ENCODE peak calls at places on chromosome 6, in five cellular contexts. I, T, M, E and A are unnamed samples.

GRCh38 chr6:151876122-151876521 is 68.6 kb downstream of the ESR1 start:
- DNase-seq in I (no peak), T (no peak), E (no peak), M (no peak), A (no peak)

GRCh38 chr6:170208651-170209353 is 82.1 kb downstream of the DLL1 start:
- DNase-seq in I (no peak), M (no peak), T (no peak), E (no peak), A (no peak)

GRCh38 chr6:147103641-147104040 is 100.6 kb upstream of the STXBP5 start:
- DNase-seq in E (peak; percentile 29), T (no peak), I (no peak), M (no peak), A (no peak)

GRCh38 chr6:20534906-20535305 is 649 bp downstream of the CDKAL1 start:
- DNase-seq in I (no peak), T (peak; percentile 24), E (no peak), M (no peak), A (no peak)

GRCh38 chr6:2244261-2245102 is 923 bp downstream of the GMDS start:
- DNase-seq in T (peak; percentile 18), I (no peak), E (peak; percentile 9), M (no peak), A (no peak)

GRCh38 chr6:47681201-47681990 is 17.0 kb upstream of the ADGRF4 start:
- DNase-seq in M (no peak), E (no peak), T (no peak), I (no peak), A (no peak)

GRCh38 chr6:137870744-137871247 is 3.7 kb downstream of the TNFAIP3 start:
- DNase-seq in E (no peak), M (no peak), T (peak; percentile 72), I (peak; percentile 41), A (no peak)

GRCh38 chr6:4788953-4789584 is 12.9 kb downstream of the CDYL start:
- DNase-seq in M (no peak), E (no peak), I (no peak), T (no peak), A (no peak)

GRCh38 chr6:52499026-52499425 is 77.8 kb downstream of the TRAM2 start:
- DNase-seq in E (no peak), T (peak; percentile 35), M (no peak), I (no peak), A (no peak)

GRCh38 chr6:52495859-52496396 is 75.8 kb downstream of the EFHC1 start:
- DNase-seq in E (no peak), T (no peak), I (no peak), M (no peak), A (no peak)

GRCh38 chr6:52498538-52499017 is 78.3 kb downstream of the TRAM2 start:
- DNase-seq in E (no peak), T (peak; percentile 85), I (no peak), M (no peak), A (no peak)

GRCh38 chr6:52496609-52497008 is 76.5 kb downstream of the EFHC1 start:
- DNase-seq in T (no peak), I (no peak), E (no peak), M (no peak), A (no peak)

DNA sequence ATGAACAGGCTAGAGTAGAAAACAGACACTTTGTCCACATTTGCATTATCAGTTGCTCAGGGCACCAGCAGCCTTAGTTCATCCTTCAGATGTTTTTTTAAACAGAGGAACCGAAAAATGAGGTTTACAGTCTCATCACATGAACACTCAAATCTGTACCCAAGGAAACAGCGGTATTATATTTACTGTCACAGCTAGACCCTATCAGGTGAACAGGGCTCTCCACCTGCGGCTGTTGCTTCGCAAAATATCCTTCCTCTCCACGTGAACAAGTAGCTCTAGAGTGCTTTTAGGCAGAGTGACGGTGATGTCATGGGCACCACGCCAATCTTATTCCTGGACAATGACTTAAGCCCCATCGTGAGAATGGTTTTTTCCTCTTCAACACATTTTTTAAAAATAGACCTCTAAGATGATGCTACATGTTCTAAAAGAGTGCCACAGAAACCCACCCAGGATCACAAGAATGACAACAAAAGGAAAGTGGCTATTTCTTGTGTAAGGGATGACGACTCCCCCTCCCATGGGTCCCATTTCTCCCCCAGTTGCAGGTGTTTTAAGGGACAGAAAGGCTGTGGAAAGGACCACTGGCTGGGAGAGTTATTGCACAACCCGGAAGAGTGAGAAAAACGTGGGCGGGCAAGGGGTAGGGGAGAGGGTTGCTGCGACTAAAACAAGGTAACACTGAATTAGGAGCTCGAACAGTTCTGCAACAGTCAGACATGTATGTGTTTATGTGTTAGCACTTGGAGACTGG is 77.7 kb downstream of the EFHC1 start:
- DNase-seq in E (no peak), I (no peak), M (no peak), T (peak; percentile 91), A (no peak)
- H3K4me3 ChIP-seq in E (no peak overlapping the region), I (no peak overlapping the region), M (no peak overlapping the region), T (peak overlapping the region; percentile 34), A (no peak overlapping the region)

DNA sequence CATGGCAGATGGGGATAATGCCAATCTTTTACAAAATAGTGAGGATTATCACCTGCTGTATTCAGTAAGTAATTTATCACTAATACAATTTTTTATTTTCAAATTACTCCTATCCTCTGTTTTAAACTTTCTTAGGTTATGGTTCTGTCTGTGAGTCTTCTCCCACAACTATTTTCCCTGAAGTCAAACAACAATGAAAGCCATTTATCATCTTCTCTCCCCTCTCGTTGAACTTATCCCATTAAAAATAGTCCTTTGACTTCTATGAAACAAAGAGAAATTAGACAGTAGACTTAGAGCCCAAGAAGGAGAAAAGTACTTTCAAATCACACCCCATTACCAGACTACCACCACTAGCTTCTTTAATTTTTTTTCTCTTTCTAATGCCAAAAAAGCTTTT is 147.7 kb downstream of the SIM1 start:
- DNase-seq in E (no peak), M (no peak), T (no peak), I (no peak), A (no peak)
- H3K27ac ChIP-seq in E (no peak overlapping the region), M (no peak overlapping the region), T (no peak overlapping the region), I (no peak overlapping the region), A (no peak overlapping the region)

GRCh38 chr6:135094403-135094821 is 39.8 kb upstream of the HBS1L start:
- DNase-seq in M (no peak), E (no peak), I (no peak), T (no peak), A (no peak)

GRCh38 chr6:135096403-135097130 is 41.9 kb upstream of the HBS1L start:
- DNase-seq in M (no peak), I (no peak), T (no peak), E (no peak), A (no peak)

GRCh38 chr6:135095716-135096115 is 41.1 kb upstream of the HBS1L start:
- DNase-seq in M (no peak), T (no peak), E (no peak), I (no peak), A (no peak)

GRCh38 chr6:135093578-135093977 is 39.0 kb upstream of the HBS1L start:
- DNase-seq in E (peak; percentile 62), T (no peak), I (no peak), M (no peak), A (no peak)

GRCh38 chr6:135097172-135097571 is 42.5 kb upstream of the HBS1L start:
- DNase-seq in E (no peak), T (no peak), I (no peak), M (no peak), A (no peak)
- H3K4me3 ChIP-seq in E (no peak overlapping the region), T (no peak overlapping the region), I (no peak overlapping the region), M (no peak overlapping the region), A (no peak overlapping the region)

GRCh38 chr6:158805698-158806373 is 13.3 kb downstream of the EZR start:
- DNase-seq in I (no peak), T (no peak), M (no peak), E (no peak), A (no peak)
- H3K27ac ChIP-seq in I (no peak overlapping the region), T (no peak overlapping the region), M (no peak overlapping the region), E (peak overlapping the region; percentile 5), A (no peak overlapping the region)

GRCh38 chr6:158835616-158836221 is 16.6 kb upstream of the EZR start:
- DNase-seq in M (peak; percentile 75), T (no peak), E (peak; percentile 86), I (no peak), A (no peak)

GRCh38 chr6:158831571-158831970 is 12.4 kb upstream of the EZR start:
- DNase-seq in T (no peak), M (no peak), I (no peak), E (no peak), A (no peak)

GRCh38 chr6:158837684-158838625 is 18.8 kb upstream of the EZR start:
- DNase-seq in E (peak; percentile 57), I (no peak), M (no peak), T (no peak), A (no peak)

GRCh38 chr6:158836625-158837311 is 17.6 kb upstream of the EZR start:
- DNase-seq in I (no peak), E (no peak), T (no peak), M (no peak), A (no peak)

GRCh38 chr6:158834675-158835385 is 15.7 kb upstream of the EZR start:
- DNase-seq in I (no peak), T (no peak), M (no peak), E (no peak), A (no peak)
- H3K4me3 ChIP-seq in I (no peak overlapping the region), T (no peak overlapping the region), M (no peak overlapping the region), E (no peak overlapping the region), A (no peak overlapping the region)